ENCODE peak calls at places on chromosomes 11 and 22, in nine cellular contexts. N, R, Y, Q, I, E, W, Z and P are unnamed samples.

GRCh38 chr11:11816511-11817319 is 25.1 kb upstream of the USP47 start:
- DNase-seq in N (no peak), R (peak; percentile 78), Y (peak; percentile 14), Q (no peak), I (no peak), E (no peak), W (no peak), Z (no peak), P (no peak)

GRCh38 chr11:34086554-34087278 is 18.7 kb upstream of the NAT10 start:
- DNase-seq in N (no peak), R (no peak), Y (no peak), Q (peak; percentile 43), I (no peak), E (no peak), W (no peak), Z (no peak), P (no peak)

GRCh38 chr22:50035131-50035881 is 22.7 kb upstream of the IL17REL start:
- DNase-seq in N (no peak), R (no peak), Y (no peak), Q (no peak), I (no peak), E (no peak), W (no peak), Z (no peak), P (no peak)

GRCh38 chr22:41280065-41280464 is 5.9 kb downstream of the RANGAP1 start:
- DNase-seq in N (no peak), R (no peak), Y (no peak), Q (no peak), I (no peak), E (no peak), W (no peak), Z (no peak), P (no peak)

GRCh38 chr22:49767355-49768062 is 60.2 kb downstream of the BRD1 start:
- DNase-seq in N (peak; percentile 31), R (peak; percentile 69), Y (peak; percentile 75), Q (peak; percentile 53), I (peak; percentile 65), E (no peak), W (no peak), Z (peak; percentile 7), P (peak; percentile 55)

GRCh38 chr11:1121343-1122331 is 36.1 kb upstream of the MUC5AC start:
- DNase-seq in N (no peak), R (no peak), Y (no peak), Q (no peak), I (no peak), E (no peak), W (no peak), Z (no peak), P (peak; percentile 37)

GRCh38 chr11:62479631-62480201 is 60.9 kb downstream of the SCGB1A1 start:
- DNase-seq in N (no peak), R (no peak), Y (no peak), Q (no peak), I (no peak), E (no peak), W (no peak), Z (no peak), P (no peak)

GRCh38 chr11:111183706-111184105 is 61.8 kb upstream of the POU2AF2 start:
- DNase-seq in N (no peak), R (no peak), Y (no peak), Q (no peak), I (no peak), E (no peak), W (no peak), Z (no peak), P (peak; percentile 54)

GRCh38 chr11:123587559-123587958 is 66.9 kb downstream of the SCN3B start:
- DNase-seq in N (no peak), R (no peak), Y (no peak), Q (no peak), I (no peak), E (no peak), W (no peak), Z (no peak), P (no peak)

GRCh38 chr11:82718307-82718706 is 15.4 kb downstream of the FAM181B start:
- DNase-seq in N (peak; percentile 23), R (peak; percentile 68), Y (peak; percentile 62), Q (peak; percentile 56), I (peak; percentile 47), E (peak; percentile 20), W (peak; percentile 64), Z (no peak), P (peak; percentile 52)